ENCODE peak calls at places on chromosomes 12 and 14, in nine cellular contexts. J is transverse colon; G is HCT116; I is tibial artery; V is BE2C; N is CD8-positive, alpha-beta T cell; M is CD8-positive, alpha-beta memory T cell; H is osteoblast; W is aorta. T is an unnamed sample.

GRCh38 chr12:32448581-32448980 is 49.2 kb downstream of the FGD4 start:
- DNase-seq in J (no peak), G (no peak), I (no peak), V (no peak), N (no peak), M (no peak), H (no peak), W (no peak), T (no peak)

GRCh38 chr12:60333461-60333860 is 737.6 kb downstream of the SLC16A7 start:
- DNase-seq in J (no peak), G (no peak), I (no peak), V (no peak), N (no peak), M (no peak), H (no peak), W (no peak), T (no peak)

GRCh38 chr14:59189281-59189821 is 884 bp downstream of the DAAM1 start:
- DNase-seq in J (no peak), G (no peak), I (no peak), V (no peak), N (peak; percentile 39), M (peak; percentile 64), H (peak; percentile 45), W (peak; percentile 79), T (no peak)

GRCh38 chr14:104423224-104423681 is 156.3 kb upstream of the C14orf180 start:
- DNase-seq in J (no peak), G (no peak), I (no peak), V (no peak), N (no peak), M (no peak), H (no peak), W (peak; percentile 49), T (no peak)

GRCh38 chr12:19058235-19059021 is 71.1 kb upstream of the PLEKHA5 start:
- DNase-seq in J (no peak), G (no peak), I (no peak), V (peak; percentile 25), N (no peak), M (no peak), H (no peak), W (no peak), T (no peak)

GRCh38 chr12:72134934-72135333 is 137.2 kb upstream of the TRHDE start:
- DNase-seq in J (no peak), G (no peak), I (no peak), V (no peak), N (no peak), M (no peak), H (no peak), W (no peak), T (no peak)

GRCh38 chr14:67722293-67722692 is 20.6 kb downstream of the RDH12 start:
- DNase-seq in J (peak; percentile 34), G (no peak), I (peak; percentile 45), V (peak; percentile 36), N (no peak), M (no peak), H (no peak), W (peak; percentile 80), T (peak; percentile 28)

GRCh38 chr12:2465681-2466080 is 329.1 kb upstream of the FKBP4 start:
- DNase-seq in J (no peak), G (no peak), I (no peak), V (no peak), N (no peak), M (no peak), H (no peak), W (no peak), T (no peak)

GRCh38 chr14:64841772-64842490 is 37.8 kb downstream of the SPTB start:
- DNase-seq in J (no peak), G (no peak), I (no peak), V (no peak), N (no peak), M (no peak), H (no peak), W (peak; percentile 76), T (peak; percentile 95)

GRCh38 chr12:40107098-40107802 is 1.4 kb upstream of the SLC2A13 start:
- DNase-seq in J (peak; percentile 93), G (peak; percentile 60), I (peak; percentile 93), V (peak; percentile 89), N (peak; percentile 96), M (peak; percentile 90), H (peak; percentile 91), W (peak; percentile 97), T (peak; percentile 63)

GRCh38 chr12:123057505-123058265 is 77.2 kb downstream of the ARL6IP4 start:
- DNase-seq in J (no peak), G (no peak), I (no peak), V (no peak), N (no peak), M (no peak), H (no peak), W (peak; percentile 55), T (no peak)

GRCh38 chr12:66240106-66240820 is 51.2 kb downstream of the IRAK3 start:
- DNase-seq in J (no peak), G (no peak), I (no peak), V (peak; percentile 14), N (no peak), M (no peak), H (no peak), W (no peak), T (no peak)

GRCh38 chr14:68468437-68469207 is 324.2 kb downstream of the ZFP36L1 start:
- DNase-seq in J (no peak), G (no peak), I (no peak), V (no peak), N (peak; percentile 14), M (no peak), H (no peak), W (no peak), T (no peak)

GRCh38 chr12:42725839-42726238 is 136.3 kb upstream of the PRICKLE1 start:
- DNase-seq in J (no peak), G (no peak), I (no peak), V (no peak), N (no peak), M (no peak), H (no peak), W (no peak), T (no peak)

GRCh38 chr14:103542545-103543088 is 13.6 kb downstream of the TRMT61A start:
- DNase-seq in J (peak; percentile 66), G (no peak), I (no peak), V (peak; percentile 51), N (no peak), M (no peak), H (peak; percentile 93), W (peak; percentile 92), T (no peak)

GRCh38 chr12:57606399-57606798 is 1.8 kb downstream of the DTX3 start:
- DNase-seq in J (no peak), G (no peak), I (no peak), V (no peak), N (no peak), M (no peak), H (no peak), W (no peak), T (no peak)
- H3K4me1 ChIP-seq in J (peaks cover 14% of the 10 kb centered on the region), G (peaks cover 9% of the 10 kb centered on the region), I (peaks cover 46% of the 10 kb centered on the region), V (peaks cover 12% of the 10 kb centered on the region), N (peaks cover 43% of the 10 kb centered on the region), M (peaks cover 39% of the 10 kb centered on the region), H (peaks cover 24% of the 10 kb centered on the region), W (no peaks in the 10 kb centered on the region), T (peaks cover 15% of the 10 kb centered on the region)

GRCh38 chr12:46549527-46550265 is 177.1 kb upstream of the SLC38A2 start:
- DNase-seq in J (no peak), G (peak; percentile 84), I (no peak), V (no peak), N (no peak), M (no peak), H (no peak), W (no peak), T (no peak)
- H3K4me3 ChIP-seq in J (no peak overlapping the region), G (no peak overlapping the region), I (no peak overlapping the region), V (no peak overlapping the region), N (no peak overlapping the region), M (no peak overlapping the region), H (peak overlapping the region; percentile 24), W (no peak overlapping the region), T (no peak overlapping the region)

GRCh38 chr12:4301932-4302501 is 19.0 kb upstream of the TIGAR start:
- DNase-seq in J (no peak), G (no peak), I (no peak), V (no peak), N (no peak), M (no peak), H (no peak), W (no peak), T (no peak)
- H3K4me1 ChIP-seq in J (peaks cover 37% of the 10 kb centered on the region), G (no peaks in the 10 kb centered on the region), I (no peaks in the 10 kb centered on the region), V (no peaks in the 10 kb centered on the region), N (no peaks in the 10 kb centered on the region), M (no peaks in the 10 kb centered on the region), H (no peaks in the 10 kb centered on the region), W (no peaks in the 10 kb centered on the region), T (no peaks in the 10 kb centered on the region)

GRCh38 chr14:86708846-86709339 is 1178.9 kb downstream of the FLRT2 start:
- DNase-seq in J (no peak), G (no peak), I (no peak), V (no peak), N (no peak), M (no peak), H (no peak), W (no peak), T (no peak)

GRCh38 chr14:86714153-86714552 is 1184.2 kb downstream of the FLRT2 start:
- DNase-seq in J (no peak), G (no peak), I (no peak), V (no peak), N (no peak), M (no peak), H (no peak), W (no peak), T (no peak)

GRCh38 chr14:86712727-86713126 is 1182.8 kb downstream of the FLRT2 start:
- DNase-seq in J (no peak), G (no peak), I (no peak), V (no peak), N (no peak), M (no peak), H (no peak), W (no peak), T (no peak)

GRCh38 chr14:86712176-86712575 is 1182.2 kb downstream of the FLRT2 start:
- DNase-seq in J (no peak), G (no peak), I (no peak), V (no peak), N (no peak), M (no peak), H (no peak), W (no peak), T (no peak)

GRCh38 chr14:86714575-86714974 is 1184.6 kb downstream of the FLRT2 start:
- DNase-seq in J (no peak), G (no peak), I (no peak), V (no peak), N (no peak), M (no peak), H (no peak), W (no peak), T (no peak)
- H3K4me3 ChIP-seq in J (no peak overlapping the region), G (no peak overlapping the region), I (no peak overlapping the region), V (no peak overlapping the region), N (no peak overlapping the region), M (no peak overlapping the region), H (no peak overlapping the region), W (no peak overlapping the region), T (no peak overlapping the region)

GRCh38 chr14:90406384-90406798 is 9.6 kb downstream of the CALM1 start:
- DNase-seq in J (no peak), G (no peak), I (no peak), V (no peak), N (no peak), M (no peak), H (no peak), W (no peak), T (no peak)
- H3K4me1 ChIP-seq in J (peaks cover 24% of the 10 kb centered on the region), G (peaks cover 8% of the 10 kb centered on the region), I (peaks cover 30% of the 10 kb centered on the region), V (peaks cover 6% of the 10 kb centered on the region), N (peaks cover 24% of the 10 kb centered on the region), M (peaks cover 24% of the 10 kb centered on the region), H (peaks cover 13% of the 10 kb centered on the region), W (no peaks in the 10 kb centered on the region), T (peaks cover 52% of the 10 kb centered on the region)

GRCh38 chr14:105855893-105856675 is 329.7 kb downstream of the TMEM121 start:
- DNase-seq in J (peak; percentile 7), G (no peak), I (no peak), V (peak; percentile 6), N (no peak), M (peak; percentile 44), H (no peak), W (peak; percentile 64), T (no peak)
- H3K4me3 ChIP-seq in J (no peak overlapping the region), G (no peak overlapping the region), I (no peak overlapping the region), V (no peak overlapping the region), N (no peak overlapping the region), M (no peak overlapping the region), H (no peak overlapping the region), W (no peak overlapping the region), T (no peak overlapping the region)